ENCODE peak calls at places on chromosomes 13 and 19, in eight cellular contexts. T is uterus, Y is breast epithelium, M is neural progenitor cell, U is Peyer's patch, F is kidney epithelial cell, O is cardiac muscle cell, N is AG09309. G is an unnamed sample.

GRCh38 chr13:76825415-76825814 is 60.8 kb downstream of the KCTD12 start:
- DNase-seq in Y (no peak), F (no peak), U (no peak), T (no peak), N (no peak), M (no peak), O (peak; percentile 25), G (no peak)

GRCh38 chr13:52925775-52926285 is 77.4 kb upstream of the PCDH8 start:
- DNase-seq in F (no peak), M (no peak), U (no peak), N (no peak), O (no peak), T (no peak), Y (peak; percentile 87), G (no peak)

GRCh38 chr13:59750860-59751259 is 412.9 kb downstream of the DIAPH3 start:
- DNase-seq in T (no peak), U (no peak), N (peak; percentile 58), M (peak; percentile 90), O (peak; percentile 75), Y (no peak), F (peak; percentile 28), G (no peak)

GRCh38 chr19:14475251-14476073 is at the start of gene PTGER1:
- DNase-seq in T (no peak), N (no peak), F (no peak), Y (no peak), O (peak; percentile 35), U (no peak), M (peak; percentile 69), G (no peak)

GRCh38 chr13:36282818-36283432 is 14.7 kb downstream of the CCDC169 start:
- DNase-seq in U (no peak), M (peak; percentile 41), O (peak; percentile 67), Y (no peak), F (peak; percentile 10), T (no peak), N (no peak), G (no peak)

GRCh38 chr13:77053192-77053591 is 26.2 kb upstream of the FBXL3 start:
- DNase-seq in U (no peak), Y (no peak), M (no peak), T (no peak), O (no peak), N (no peak), F (no peak), G (no peak)

GRCh38 chr19:45615795-45616708 is 14.0 kb upstream of the GPR4 start:
- DNase-seq in O (peak; percentile 94), N (no peak), F (peak; percentile 69), U (peak; percentile 92), T (peak; percentile 66), Y (no peak), M (peak; percentile 99), G (no peak)

GRCh38 chr19:15419413-15420025 is 731 bp upstream of the AKAP8L start:
- DNase-seq in T (no peak), U (no peak), O (peak; percentile 14), M (no peak), N (no peak), F (no peak), Y (no peak), G (no peak)

GRCh38 chr13:111484129-111484925 is 163.9 kb downstream of the TEX29 start:
- DNase-seq in M (peak; percentile 25), Y (no peak), T (no peak), F (no peak), O (no peak), U (no peak), N (no peak), G (no peak)

GRCh38 chr13:104310861-104311260 is 1244.6 kb upstream of the SLC10A2 start:
- DNase-seq in T (no peak), M (no peak), F (no peak), Y (no peak), U (no peak), O (no peak), N (no peak), G (no peak)

GRCh38 chr13:48144413-48145035 is 49.6 kb upstream of the MED4 start:
- DNase-seq in M (no peak), N (no peak), F (no peak), O (peak; percentile 92), U (no peak), T (no peak), Y (no peak), G (no peak)

GRCh38 chr13:28163587-28163986 is 25.2 kb downstream of the PAN3 start:
- DNase-seq in Y (no peak), N (no peak), F (no peak), T (no peak), O (no peak), M (no peak), U (no peak), G (no peak)

GRCh38 chr13:27665333-27665732 is 43.6 kb downstream of the POLR1D start:
- DNase-seq in O (no peak), Y (no peak), U (no peak), F (no peak), T (no peak), M (peak; percentile 39), N (no peak), G (no peak)

GRCh38 chr13:78829821-78830220 is 170.9 kb upstream of the OBI1 start:
- DNase-seq in Y (no peak), N (no peak), F (no peak), M (no peak), O (no peak), U (no peak), T (no peak), G (no peak)

GRCh38 chr19:16386619-16387240 is 62.1 kb downstream of the KLF2 start:
- DNase-seq in N (peak; percentile 18), O (peak; percentile 75), U (peak; percentile 57), Y (no peak), F (peak; percentile 14), M (peak; percentile 61), T (peak; percentile 61), G (no peak)

GRCh38 chr13:29925457-29925856 is 75.0 kb upstream of the UBL3 start:
- DNase-seq in O (peak; percentile 96), M (no peak), N (peak; percentile 69), Y (peak; percentile 92), T (peak; percentile 73), F (no peak), U (no peak), G (peak; percentile 93)

GRCh38 chr13:64675256-64675892 is 2554.8 kb downstream of the PCDH9 start:
- DNase-seq in Y (no peak), U (no peak), N (no peak), O (peak; percentile 9), T (no peak), F (no peak), M (no peak), G (no peak)

GRCh38 chr13:35764359-35765015 is 288.0 kb upstream of the MAB21L1 start:
- DNase-seq in Y (no peak), N (no peak), F (no peak), O (no peak), T (no peak), U (no peak), M (no peak), G (no peak)

GRCh38 chr13:112618501-112618900 is 30.5 kb upstream of the TUBGCP3 start:
- DNase-seq in Y (no peak), N (no peak), T (no peak), O (no peak), F (no peak), M (no peak), U (no peak), G (no peak)

GRCh38 chr13:24618219-24618955 is 61.8 kb upstream of the ATP12A start:
- DNase-seq in F (no peak), T (no peak), U (no peak), N (no peak), M (no peak), O (no peak), Y (peak; percentile 21), G (no peak)

GRCh38 chr19:58356236-58356970 is 3.1 kb upstream of the A1BG start:
- DNase-seq in F (no peak), O (peak; percentile 65), T (no peak), U (no peak), M (no peak), N (no peak), Y (no peak), G (no peak)

GRCh38 chr13:21504379-21504778 is 45.3 kb upstream of the ZDHHC20 start:
- DNase-seq in M (no peak), O (no peak), U (no peak), Y (no peak), T (no peak), F (no peak), N (no peak), G (no peak)

DNA sequence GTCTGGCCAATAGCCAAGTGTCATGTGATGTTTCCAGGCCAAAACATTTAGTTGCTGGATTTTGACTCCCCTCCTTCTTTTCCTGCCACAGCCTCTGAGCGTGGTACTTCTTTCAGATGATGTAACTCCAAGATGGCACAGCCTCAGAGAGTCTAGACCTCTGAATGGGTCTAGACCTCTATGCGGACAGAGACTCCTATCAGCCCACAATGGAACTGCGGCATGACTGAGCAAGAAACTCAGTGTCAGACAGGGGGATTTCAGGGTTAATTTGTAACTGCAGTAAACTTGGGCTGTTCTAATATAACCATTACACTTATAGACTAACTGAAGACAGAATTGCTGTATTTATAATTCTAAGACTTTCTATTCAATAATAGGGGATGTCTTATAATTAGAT is 42.6 kb upstream of the ZDHHC20 start:
- DNase-seq in M (peak; percentile 6), Y (no peak), N (no peak), T (no peak), O (no peak), U (no peak), F (no peak), G (no peak)
- TF ChIP-seq CTCF in M (peak; percentile 24), Y (no peak), N (no peak), T (no peak), O (no peak), U (no peak), F (peak; percentile 13), G (no peak)

GRCh38 chr13:33787051-33787591 is 30.8 kb upstream of the RFC3 start:
- DNase-seq in F (no peak), N (no peak), O (no peak), M (no peak), Y (no peak), T (no peak), U (no peak), G (no peak)
- H3K4me3 ChIP-seq in F (no peak overlapping the region), N (peak overlapping the region; percentile 13), O (no peak overlapping the region), M (no peak overlapping the region), Y (peak overlapping the region; percentile 58), T (no peak overlapping the region), U (peak overlapping the region; percentile 47), G (peak overlapping the region; percentile 57)

DNA sequence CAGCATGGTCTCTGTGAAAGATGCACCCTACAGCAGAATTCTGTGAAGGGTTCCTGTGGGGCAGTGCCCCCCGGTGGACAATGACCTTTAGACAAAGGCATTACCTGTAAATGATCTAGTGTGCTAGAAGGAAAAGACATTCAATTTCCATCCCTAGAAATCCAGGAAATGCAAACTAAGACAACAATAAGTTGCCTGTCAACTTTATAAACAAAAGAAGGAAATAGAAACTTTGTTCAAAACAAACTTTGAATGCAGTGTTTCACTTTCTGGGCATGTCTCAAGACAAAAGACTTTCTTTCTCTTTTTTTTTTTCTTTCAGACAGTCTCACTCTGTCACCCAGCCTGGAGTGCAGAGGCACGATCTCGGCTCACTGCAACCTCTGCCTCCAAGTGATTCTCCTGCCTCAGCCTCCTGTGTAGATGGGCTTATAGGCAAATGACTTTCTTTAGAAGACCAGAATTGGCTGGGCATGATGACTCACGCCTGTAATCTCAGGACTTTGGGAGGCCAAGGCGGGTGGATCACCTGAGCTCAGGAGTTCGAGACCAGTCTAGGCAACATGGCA is 15.5 kb downstream of the TEX101 start:
- DNase-seq in M (no peak), N (no peak), U (no peak), F (no peak), O (no peak), Y (no peak), T (no peak), G (no peak)
- TF ChIP-seq CTCF in M (peak; percentile 32), N (no peak), U (no peak), F (no peak), O (no peak), Y (no peak), T (no peak), G (no peak)

GRCh38 chr19:33723512-33723911 is 73.2 kb upstream of the KCTD15 start:
- DNase-seq in Y (no peak), N (no peak), O (no peak), F (no peak), U (peak; percentile 32), M (no peak), T (no peak), G (no peak)
- H3K4me3 ChIP-seq in Y (no peak overlapping the region), N (no peak overlapping the region), O (no peak overlapping the region), F (no peak overlapping the region), U (no peak overlapping the region), M (no peak overlapping the region), T (no peak overlapping the region), G (no peak overlapping the region)

G was measured in coronary artery.